ENCODE peak calls at places on chromosome 6, in five cellular contexts. M is anterior cingulate cortex; D is hepatocyte; N is HepG2; I is activated CD4-positive, alpha-beta T cell treated with anti-CD3 and anti-CD28 coated beads, Interleukin-2, amount 10 ng/mL, durations not matched to agents 7 days and 5 days. Q is an unnamed sample.

GRCh38 chr6:130810307-130811030 is 16.7 kb upstream of the SMLR1 start:
- DNase-seq in M (no peak), D (no peak), I (no peak), N (no peak), Q (no peak)

GRCh38 chr6:148969679-148970078 is 222.8 kb downstream of the UST start:
- DNase-seq in D (peak), M (no peak), I (no peak), N (no peak), Q (no peak)

GRCh38 chr6:167811689-167812487 is 14.8 kb upstream of the AFDN start:
- DNase-seq in N (no peak), I (no peak), M (no peak), D (no peak), Q (no peak)

GRCh38 chr6:130965657-130966056 is 97.4 kb downstream of the EPB41L2 start:
- DNase-seq in M (no peak), D (no peak), I (no peak), N (no peak), Q (no peak)

GRCh38 chr6:148750826-148751225 is 4.0 kb downstream of the UST start:
- DNase-seq in D (no peak), M (no peak), I (no peak), N (no peak), Q (no peak)

GRCh38 chr6:40794581-40794980 is 207.4 kb upstream of the LRFN2 start:
- DNase-seq in I (no peak), M (no peak), N (no peak), D (no peak), Q (no peak)

GRCh38 chr6:6283747-6284146 is 36.7 kb downstream of the F13A1 start:
- DNase-seq in N (no peak), M (no peak), D (no peak), I (no peak), Q (no peak)

GRCh38 chr6:27238010-27238983 is 9.2 kb upstream of the PRSS16 start:
- DNase-seq in I (no peak), N (no peak), M (no peak), D (no peak), Q (no peak)

GRCh38 chr6:148577687-148578488 is 168.9 kb upstream of the UST start:
- DNase-seq in D (peak), N (peak), I (peak), M (peak), Q (peak)

GRCh38 chr6:33323623-33323948 is 6.0 kb upstream of the ZBTB22 start:
- DNase-seq in N (no peak), D (no peak), M (no peak), I (no peak), Q (no peak)

GRCh38 chr6:159100011-159100788 is 55.4 kb upstream of the TAGAP start:
- DNase-seq in D (no peak), I (no peak), N (no peak), M (no peak), Q (no peak)

GRCh38 chr6:137495652-137496391 is 1.6 kb upstream of the OLIG3 start:
- DNase-seq in I (no peak), N (no peak), M (no peak), D (no peak), Q (no peak)

GRCh38 chr6:54847799-54848597 is 1.4 kb downstream of the FAM83B start:
- DNase-seq in M (no peak), I (no peak), N (no peak), D (peak), Q (no peak)

GRCh38 chr6:81215092-81215432 is 537.4 kb downstream of the TENT5A start:
- DNase-seq in M (no peak), I (no peak), D (no peak), N (peak), Q (no peak)

GRCh38 chr6:40958740-40959139 is 80.3 kb downstream of the UNC5CL start:
- DNase-seq in M (no peak), I (no peak), N (peak), D (no peak), Q (no peak)

GRCh38 chr6:165646484-165646883 is 16.6 kb downstream of the PDE10A start:
- DNase-seq in M (no peak), D (no peak), I (no peak), N (no peak), Q (no peak)

GRCh38 chr6:71588490-71588889 is 297.9 kb upstream of the RIMS1 start:
- DNase-seq in N (no peak), I (no peak), D (no peak), M (no peak), Q (no peak)

GRCh38 chr6:12245763-12246720 is 44.1 kb upstream of the EDN1 start:
- DNase-seq in D (no peak), N (no peak), I (no peak), M (no peak), Q (no peak)

GRCh38 chr6:131378874-131379273 is 194.2 kb upstream of the ARG1 start:
- DNase-seq in I (no peak), N (no peak), D (no peak), M (no peak), Q (no peak)

GRCh38 chr6:56529594-56530191 is 113.0 kb downstream of the DST start:
- DNase-seq in D (no peak), I (no peak), N (no peak), M (no peak), Q (no peak)

GRCh38 chr6:153096792-153097191 is 34.3 kb downstream of the RGS17 start:
- DNase-seq in N (no peak), I (no peak), M (no peak), D (no peak), Q (no peak)

GRCh38 chr6:25315194-25315593 is 36.0 kb downstream of the CARMIL1 start:
- DNase-seq in N (no peak), I (no peak), M (no peak), D (no peak), Q (no peak)

GRCh38 chr6:35724059-35724458 is 12.8 kb upstream of the ARMC12 start:
- DNase-seq in N (no peak), D (no peak), M (no peak), I (no peak), Q (no peak)

GRCh38 chr6:110664933-110665332 is 150.3 kb downstream of the CDK19 start:
- DNase-seq in M (no peak), N (no peak), I (no peak), D (no peak), Q (no peak)

GRCh38 chr6:2579241-2579761 is 171.4 kb downstream of the MYLK4 start:
- DNase-seq in D (peak), I (no peak), M (no peak), N (no peak), Q (no peak)

Q was measured in NCI-H446.